ENCODE peak calls at places on chromosomes 2 and 18, in six cellular contexts. L, W, S, M, V and Y are unnamed samples.

GRCh38 chr18:23342506-23342905 is 110.6 kb upstream of the RIOK3 start:
- DNase-seq in V (no peak), L (no peak), S (no peak), M (no peak), W (no peak), Y (no peak)

GRCh38 chr2:95275601-95276243 is 1.5 kb downstream of the PROM2 start:
- DNase-seq in L (no peak), W (no peak), S (no peak), M (no peak), V (no peak), Y (no peak)

GRCh38 chr2:108594132-108594981 is 60.1 kb downstream of the LIMS1 start:
- DNase-seq in M (peak), L (peak), V (no peak), W (peak), S (no peak), Y (no peak)

GRCh38 chr2:237726401-237726830 is 72.2 kb upstream of the RBM44 start:
- DNase-seq in L (peak), W (peak), S (no peak), M (no peak), V (no peak), Y (no peak)

GRCh38 chr2:53911434-53912189 is 51.8 kb upstream of the GPR75 start:
- DNase-seq in S (no peak), W (peak), V (no peak), L (peak), M (no peak), Y (no peak)

GRCh38 chr2:179252439-179252838 is 12.2 kb downstream of the SESTD1 start:
- DNase-seq in M (no peak), W (no peak), L (no peak), S (no peak), V (no peak), Y (no peak)

GRCh38 chr2:25566094-25566493 is 107.3 kb downstream of the DTNB start:
- DNase-seq in W (no peak), M (no peak), L (no peak), V (no peak), S (no peak), Y (no peak)

GRCh38 chr2:201215963-201216362 is 33.0 kb downstream of the CASP10 start:
- DNase-seq in M (no peak), W (no peak), S (no peak), V (no peak), L (no peak), Y (no peak)

GRCh38 chr2:134446431-134447091 is 192.7 kb downstream of the MGAT5 start:
- DNase-seq in V (no peak), L (peak), S (no peak), M (no peak), W (peak), Y (no peak)

GRCh38 chr2:3785890-3786273 is 82.5 kb downstream of the DCDC2C start:
- DNase-seq in W (no peak), M (no peak), V (no peak), S (no peak), L (no peak), Y (no peak)

GRCh38 chr18:52588916-52589315 is 248.9 kb downstream of the DCC start:
- DNase-seq in S (no peak), L (peak), W (no peak), V (no peak), M (no peak), Y (no peak)

GRCh38 chr18:57801379-57802165 is 1.5 kb downstream of the ATP8B1 start:
- DNase-seq in W (peak), M (peak), L (no peak), S (no peak), V (peak), Y (peak)

GRCh38 chr18:45060102-45060501 is 379.4 kb downstream of the SETBP1 start:
- DNase-seq in W (peak), M (no peak), L (no peak), V (no peak), S (no peak), Y (no peak)

GRCh38 chr18:65753520-65753919 is 2.7 kb downstream of the CDH7 start:
- DNase-seq in S (no peak), W (peak), L (no peak), V (no peak), M (peak), Y (peak)

GRCh38 chr2:60317831-60318230 is 235.6 kb downstream of the BCL11A start:
- DNase-seq in W (no peak), S (no peak), M (no peak), L (no peak), V (no peak), Y (peak)

GRCh38 chr2:169050476-169051240 is 18.7 kb upstream of the DHRS9 start:
- DNase-seq in L (no peak), M (no peak), W (no peak), S (no peak), V (no peak), Y (no peak)

GRCh38 chr2:75403991-75404428 is 156.7 kb downstream of the EVA1A start:
- DNase-seq in S (peak), V (no peak), M (peak), W (peak), L (peak), Y (peak)

GRCh38 chr2:6917071-6917760 is at the start of gene RNF144A:
- DNase-seq in V (peak), W (peak), L (peak), S (peak), M (peak), Y (peak)

GRCh38 chr18:6543330-6543908 is 128.7 kb upstream of the L3MBTL4 start:
- DNase-seq in V (no peak), W (peak), S (no peak), L (peak), M (no peak), Y (no peak)

GRCh38 chr2:31137211-31138036 is 816 bp downstream of the GALNT14 start:
- DNase-seq in M (peak), L (no peak), W (peak), S (no peak), V (peak), Y (peak)

GRCh38 chr18:79577451-79578395 is 101.9 kb upstream of the CTDP1 start:
- DNase-seq in S (no peak), V (peak), W (no peak), L (peak), M (no peak), Y (peak)

GRCh38 chr18:79579807-79580480 is 99.7 kb upstream of the CTDP1 start:
- DNase-seq in M (no peak), S (no peak), L (no peak), V (peak), W (no peak), Y (peak)

GRCh38 chr18:79580481-79581171 is 99.0 kb upstream of the CTDP1 start:
- DNase-seq in W (no peak), L (no peak), S (no peak), M (no peak), V (no peak), Y (peak)

GRCh38 chr18:79576686-79577351 is 102.8 kb upstream of the CTDP1 start:
- DNase-seq in L (peak), S (no peak), M (no peak), V (peak), W (no peak), Y (peak)

DNA sequence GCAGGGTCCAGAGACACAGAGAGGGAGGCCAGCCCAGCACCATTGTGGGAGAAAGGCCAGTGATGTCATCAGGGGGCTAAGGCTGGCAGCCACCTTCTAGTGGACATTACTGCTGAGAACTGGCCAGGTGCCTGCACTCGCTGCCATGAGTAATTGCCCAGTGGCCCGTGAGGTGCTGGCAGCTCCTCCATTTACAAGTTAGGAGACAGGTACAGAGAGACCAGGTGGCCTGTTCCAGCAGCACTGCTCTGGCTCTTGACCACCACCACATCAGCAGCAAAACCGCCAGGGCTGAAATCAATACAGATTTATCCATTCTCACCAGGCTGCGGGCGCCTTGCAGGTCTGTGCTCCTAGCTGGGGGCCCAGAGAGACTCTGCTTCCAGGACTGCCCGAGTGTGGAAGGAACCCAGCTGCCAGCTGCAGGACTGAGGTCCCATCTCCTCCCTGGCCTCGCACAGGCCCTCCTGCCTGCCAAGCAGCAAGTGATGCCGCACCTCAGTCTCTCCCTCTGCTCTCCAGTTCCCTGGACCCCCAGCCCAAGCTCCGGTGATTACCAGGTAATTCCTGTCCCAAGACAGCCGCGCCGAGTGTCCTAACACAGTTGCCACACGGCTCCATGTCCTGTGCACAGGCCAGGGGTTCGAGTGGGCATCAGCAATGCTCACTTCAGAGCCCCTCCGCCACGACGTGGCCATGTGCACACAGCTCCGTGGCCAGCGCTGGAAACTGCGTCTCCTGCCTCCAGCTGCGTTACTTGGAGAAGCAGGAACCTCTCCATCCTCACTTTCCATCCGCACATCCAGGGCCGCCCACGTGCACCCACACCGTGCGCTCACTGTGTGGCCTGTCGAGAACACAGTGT is 101.0 kb upstream of the CTDP1 start:
- DNase-seq in S (no peak), W (no peak), L (no peak), M (no peak), V (no peak), Y (peak)
- H4K91ac ChIP-seq in S (no peak), W (no peak), L (no peak), M (no peak), V (peak), Y (no peak)

DNA sequence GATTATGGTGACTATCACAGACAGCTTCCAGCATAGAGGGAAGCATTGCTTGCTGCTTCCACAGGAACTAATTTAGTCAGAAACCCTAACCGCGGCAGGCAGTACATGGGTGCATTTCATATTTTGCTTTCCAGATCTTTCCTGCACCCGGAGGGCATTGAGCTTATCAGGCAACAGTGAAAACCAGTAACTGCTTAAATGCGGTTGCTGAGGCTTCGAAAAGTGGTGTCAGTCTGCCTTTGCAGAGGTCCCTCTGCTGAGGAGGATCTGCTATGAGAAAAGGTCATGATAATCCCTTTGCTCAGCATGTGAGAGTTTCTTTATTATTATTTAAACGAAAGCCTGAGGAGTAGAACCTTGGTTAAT is 44.6 kb upstream of the ROCK2 start:
- DNase-seq in M (no peak), V (no peak), L (no peak), W (no peak), S (no peak), Y (no peak)
- H2BK120ac ChIP-seq in M (no peak), V (no peak), L (peak), W (no peak), S (no peak), Y (no peak)

GRCh38 chr18:4282954-4283353 is 172.2 kb downstream of the DLGAP1 start:
- DNase-seq in V (no peak), M (no peak), S (no peak), W (no peak), L (no peak), Y (no peak)

GRCh38 chr18:4271952-4272351 is 183.2 kb downstream of the DLGAP1 start:
- DNase-seq in M (no peak), V (no peak), S (no peak), L (no peak), W (no peak), Y (no peak)

DNA sequence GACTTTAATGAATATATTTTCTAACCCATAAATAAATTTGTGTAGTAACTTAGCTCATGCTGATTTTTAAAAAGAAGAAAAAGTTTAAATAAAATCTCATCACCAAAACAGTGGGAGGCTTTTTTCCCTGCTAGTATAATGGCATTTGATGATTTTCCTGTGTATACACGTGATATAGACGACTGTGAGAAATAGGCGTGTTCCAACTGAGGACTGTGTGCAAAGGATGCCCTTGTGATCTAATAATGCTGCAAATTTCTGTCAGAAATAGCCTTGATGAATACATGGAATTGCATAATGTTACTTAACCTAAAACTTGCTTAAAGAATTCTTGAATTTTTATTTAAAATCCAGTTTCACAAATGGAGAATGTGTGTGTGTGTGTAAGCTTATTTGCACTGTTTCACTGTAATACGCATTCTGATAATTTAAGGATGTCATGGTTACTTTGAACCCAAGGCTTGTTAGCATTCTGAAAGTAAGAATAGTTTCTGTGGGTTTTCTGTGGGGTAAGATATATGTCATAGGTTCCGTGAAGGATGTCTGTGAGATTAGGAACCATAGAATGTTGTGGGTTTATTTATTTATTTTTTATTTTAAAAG is 178.0 kb downstream of the DLGAP1 start:
- DNase-seq in V (no peak), M (no peak), L (no peak), S (no peak), W (no peak), Y (no peak)
- H4K91ac ChIP-seq in V (no peak), M (no peak), L (no peak), S (no peak), W (no peak), Y (no peak)

GRCh38 chr2:173999724-174000123 is 34.6 kb upstream of the SP3 start:
- DNase-seq in M (no peak), V (no peak), W (no peak), S (no peak), L (no peak), Y (no peak)
- H2BK120ac ChIP-seq in M (no peak), V (no peak), W (no peak), S (no peak), L (no peak), Y (no peak)